ENCODE peak calls at places on chromosome 15, in six cellular contexts. One of them, this sample, is unnamed.

GRCh38 chr15:100905855-100906254 is 13.3 kb upstream of the LRRK1 start:
- DNase-seq in HepG2: no peak
- DNase-seq in SK-N-SH: no peak
- DNase-seq in K562: no peak
- DNase-seq in HCT116: no peak
- DNase-seq in H1: no peak
- DNase-seq in this sample: peak

GRCh38 chr15:64216722-64217428 is 54.1 kb upstream of the PPIB start:
- DNase-seq in HepG2: peak
- DNase-seq in H1: no peak
- DNase-seq in SK-N-SH: peak
- DNase-seq in K562: peak
- DNase-seq in HCT116: no peak
- DNase-seq in this sample: no peak

GRCh38 chr15:95170587-95171380 is 939.4 kb downstream of the MCTP2 start:
- DNase-seq in SK-N-SH: no peak
- DNase-seq in HepG2: no peak
- DNase-seq in H1: no peak
- DNase-seq in HCT116: no peak
- DNase-seq in K562: peak
- DNase-seq in this sample: no peak

GRCh38 chr15:71780349-71780976 is 29.9 kb upstream of the NR2E3 start:
- DNase-seq in K562: peak
- DNase-seq in HepG2: peak
- DNase-seq in SK-N-SH: peak
- DNase-seq in HCT116: no peak
- DNase-seq in H1: no peak
- DNase-seq in this sample: peak

GRCh38 chr15:51103330-51103729 is 8.6 kb upstream of the TNFAIP8L3 start:
- DNase-seq in SK-N-SH: no peak
- DNase-seq in H1: no peak
- DNase-seq in HepG2: no peak
- DNase-seq in K562: no peak
- DNase-seq in HCT116: no peak
- DNase-seq in this sample: no peak

GRCh38 chr15:79168922-79169322 is 78.3 kb upstream of the RASGRF1 start:
- DNase-seq in K562: peak
- DNase-seq in H1: peak
- DNase-seq in SK-N-SH: no peak
- DNase-seq in HCT116: peak
- DNase-seq in HepG2: peak
- DNase-seq in this sample: peak

GRCh38 chr15:67066041-67067021 is 929 bp downstream of the SMAD3 start:
- DNase-seq in HCT116: no peak
- DNase-seq in H1: no peak
- DNase-seq in K562: peak
- DNase-seq in HepG2: no peak
- DNase-seq in SK-N-SH: peak
- DNase-seq in this sample: peak

GRCh38 chr15:32716960-32717289 is 879 bp upstream of the GREM1 start:
- DNase-seq in SK-N-SH: no peak
- DNase-seq in HepG2: no peak
- DNase-seq in K562: no peak
- DNase-seq in HCT116: no peak
- DNase-seq in H1: no peak
- DNase-seq in this sample: no peak

GRCh38 chr15:84947947-84948830 is 33.5 kb upstream of the PDE8A start:
- DNase-seq in H1: no peak
- DNase-seq in HCT116: no peak
- DNase-seq in HepG2: no peak
- DNase-seq in K562: peak
- DNase-seq in SK-N-SH: no peak
- DNase-seq in this sample: no peak

GRCh38 chr15:92869263-92869940 is 30.7 kb upstream of the CHD2 start:
- DNase-seq in H1: no peak
- DNase-seq in K562: no peak
- DNase-seq in HCT116: no peak
- DNase-seq in SK-N-SH: no peak
- DNase-seq in HepG2: peak
- DNase-seq in this sample: peak

GRCh38 chr15:48507416-48508065 is 138.0 kb downstream of the FBN1 start:
- DNase-seq in SK-N-SH: peak
- DNase-seq in K562: peak
- DNase-seq in H1: no peak
- DNase-seq in HCT116: peak
- DNase-seq in HepG2: peak
- DNase-seq in this sample: peak

GRCh38 chr15:66472176-66472999 is 25.2 kb downstream of the SNAPC5 start:
- DNase-seq in H1: no peak
- DNase-seq in SK-N-SH: no peak
- DNase-seq in K562: no peak
- DNase-seq in HepG2: peak
- DNase-seq in HCT116: no peak
- DNase-seq in this sample: no peak

GRCh38 chr15:96502196-96502595 is 171.7 kb downstream of the NR2F2 start:
- DNase-seq in HCT116: no peak
- DNase-seq in K562: no peak
- DNase-seq in SK-N-SH: no peak
- DNase-seq in H1: no peak
- DNase-seq in HepG2: no peak
- DNase-seq in this sample: no peak

GRCh38 chr15:101773496-101774100 is 29.7 kb upstream of the OR4F6 start:
- DNase-seq in H1: peak
- DNase-seq in K562: peak
- DNase-seq in SK-N-SH: no peak
- DNase-seq in HCT116: peak
- DNase-seq in HepG2: peak
- DNase-seq in this sample: peak

GRCh38 chr15:38843736-38844590 is 279.3 kb upstream of the RASGRP1 start:
- DNase-seq in K562: no peak
- DNase-seq in H1: no peak
- DNase-seq in SK-N-SH: no peak
- DNase-seq in HepG2: no peak
- DNase-seq in HCT116: no peak
- DNase-seq in this sample: no peak

GRCh38 chr15:44883219-44883900 is 73.1 kb upstream of the TERB2 start:
- DNase-seq in SK-N-SH: no peak
- DNase-seq in K562: no peak
- DNase-seq in H1: no peak
- DNase-seq in HepG2: no peak
- DNase-seq in HCT116: no peak
- DNase-seq in this sample: no peak

GRCh38 chr15:39427705-39428104 is 153.2 kb upstream of the THBS1 start:
- DNase-seq in SK-N-SH: peak
- DNase-seq in HepG2: peak
- DNase-seq in H1: no peak
- DNase-seq in HCT116: no peak
- DNase-seq in K562: peak
- DNase-seq in this sample: no peak

GRCh38 chr15:81256916-81257315 is 60.2 kb downstream of the IL16 start:
- DNase-seq in SK-N-SH: peak
- DNase-seq in H1: no peak
- DNase-seq in HCT116: peak
- DNase-seq in HepG2: no peak
- DNase-seq in K562: peak
- DNase-seq in this sample: peak

GRCh38 chr15:57527382-57528091 is 64.2 kb upstream of the MYZAP start:
- DNase-seq in H1: peak
- DNase-seq in HCT116: peak
- DNase-seq in HepG2: peak
- DNase-seq in K562: peak
- DNase-seq in SK-N-SH: peak
- DNase-seq in this sample: peak

GRCh38 chr15:60553163-60553562 is 74.2 kb upstream of the ICE2 start:
- DNase-seq in H1: no peak
- DNase-seq in K562: no peak
- DNase-seq in HCT116: no peak
- DNase-seq in SK-N-SH: no peak
- DNase-seq in HepG2: no peak
- DNase-seq in this sample: no peak

GRCh38 chr15:77557178-77557960 is 75.3 kb downstream of the LINGO1 start:
- DNase-seq in H1: no peak
- DNase-seq in SK-N-SH: no peak
- DNase-seq in HCT116: no peak
- DNase-seq in K562: peak
- DNase-seq in HepG2: no peak
- DNase-seq in this sample: no peak

GRCh38 chr15:61798631-61799030 is 261.6 kb downstream of the VPS13C start:
- DNase-seq in H1: no peak
- DNase-seq in K562: no peak
- DNase-seq in HCT116: no peak
- DNase-seq in HepG2: no peak
- DNase-seq in SK-N-SH: no peak
- DNase-seq in this sample: no peak

GRCh38 chr15:85642693-85643058 is 152.0 kb downstream of the KLHL25 start:
- DNase-seq in HCT116: no peak
- DNase-seq in K562: no peak
- DNase-seq in SK-N-SH: no peak
- DNase-seq in HepG2: no peak
- DNase-seq in H1: no peak
- DNase-seq in this sample: no peak

GRCh38 chr15:79294075-79294474 is 11.6 kb downstream of the ANKRD34C start:
- DNase-seq in HCT116: no peak
- DNase-seq in K562: no peak
- DNase-seq in SK-N-SH: no peak
- DNase-seq in HepG2: no peak
- DNase-seq in H1: no peak
- DNase-seq in this sample: no peak

GRCh38 chr15:58017869-58018268 is 47.6 kb downstream of the ALDH1A2 start:
- DNase-seq in SK-N-SH: no peak
- DNase-seq in HCT116: no peak
- DNase-seq in H1: no peak
- DNase-seq in K562: no peak
- DNase-seq in HepG2: no peak
- DNase-seq in this sample: no peak

GRCh38 chr15:76196949-76197315 is 114.3 kb downstream of the ETFA start:
- DNase-seq in HCT116: no peak
- DNase-seq in SK-N-SH: peak
- DNase-seq in HepG2: no peak
- DNase-seq in H1: no peak
- DNase-seq in K562: no peak
- DNase-seq in this sample: no peak

GRCh38 chr15:76199106-76200082 is 111.9 kb downstream of the ETFA start:
- DNase-seq in HepG2: no peak
- DNase-seq in K562: peak
- DNase-seq in H1: no peak
- DNase-seq in SK-N-SH: no peak
- DNase-seq in HCT116: peak
- DNase-seq in this sample: no peak

GRCh38 chr15:76198456-76199105 is 112.7 kb downstream of the ETFA start:
- DNase-seq in HCT116: no peak
- DNase-seq in K562: no peak
- DNase-seq in H1: no peak
- DNase-seq in SK-N-SH: no peak
- DNase-seq in HepG2: no peak
- DNase-seq in this sample: no peak

GRCh38 chr15:76196286-76196948 is 114.9 kb downstream of the ETFA start:
- DNase-seq in K562: peak
- DNase-seq in HCT116: peak
- DNase-seq in SK-N-SH: peak
- DNase-seq in H1: no peak
- DNase-seq in HepG2: peak
- DNase-seq in this sample: peak

DNA sequence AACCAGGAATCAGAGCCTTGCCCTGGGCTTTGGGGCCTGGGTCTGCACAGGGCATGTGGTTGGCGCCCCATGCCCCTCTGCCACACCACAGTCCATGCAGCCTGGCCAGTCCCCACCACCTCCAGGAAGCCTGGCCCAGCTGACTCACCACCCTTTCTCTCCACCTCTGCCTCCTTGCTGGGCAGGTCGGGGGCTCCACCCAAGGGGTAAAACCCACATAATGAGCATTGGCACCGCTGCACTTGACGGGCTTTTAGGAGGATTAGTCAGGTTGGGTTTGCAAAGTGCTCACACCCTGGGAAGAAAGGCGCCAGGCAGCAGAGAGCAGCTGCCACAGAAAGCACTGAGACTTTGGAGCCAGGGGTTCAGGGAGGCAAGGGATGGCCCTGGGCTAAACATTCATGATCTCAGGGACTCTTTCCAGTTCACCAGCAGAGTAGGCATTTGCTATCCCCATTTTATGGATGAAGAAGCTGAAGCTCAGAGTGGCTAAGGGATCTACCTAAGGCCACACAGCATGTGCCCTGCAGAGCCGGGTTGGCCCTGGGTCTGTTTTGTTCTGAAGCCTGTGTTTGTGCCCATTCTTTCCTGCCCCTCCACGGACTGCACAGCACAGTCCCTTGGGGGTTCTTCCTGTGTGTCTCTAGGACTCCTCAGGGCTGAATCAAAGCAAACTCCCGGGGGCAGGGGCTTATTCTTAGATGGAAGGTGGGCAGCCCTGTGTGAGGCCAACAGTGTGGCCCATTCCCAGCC is 113.4 kb downstream of the ETFA start:
- DNase-seq in HepG2: no peak
- DNase-seq in H1: no peak
- DNase-seq in K562: no peak
- DNase-seq in HCT116: peak
- DNase-seq in SK-N-SH: no peak
- DNase-seq in this sample: no peak
- TF ChIP-seq JUND in HepG2: no peak
- TF ChIP-seq JUND in H1: no peak
- TF ChIP-seq JUND in K562: no peak
- TF ChIP-seq JUND in HCT116: no peak
- TF ChIP-seq JUND in SK-N-SH: no peak
- TF ChIP-seq JUND in this sample: no peak

DNA sequence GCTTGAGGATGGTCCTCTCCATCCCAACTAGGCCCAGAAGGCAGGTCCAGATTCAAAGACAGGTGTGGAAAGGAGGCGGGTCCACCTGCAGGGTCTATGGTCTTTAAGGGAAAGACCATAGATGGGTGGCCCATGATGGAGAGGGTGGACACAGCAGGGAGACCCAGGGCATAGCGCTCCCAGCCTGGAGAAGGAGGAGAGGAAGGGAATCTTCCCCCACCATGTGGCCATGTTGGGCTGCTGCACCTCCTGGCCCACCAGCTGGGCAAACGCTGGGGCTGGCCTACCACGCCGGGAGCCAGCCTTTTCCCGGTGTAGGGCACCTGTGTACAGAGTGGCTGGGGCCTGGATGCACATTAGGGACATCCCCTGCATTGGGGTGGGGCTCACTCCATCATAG is 265.2 kb upstream of the TLE3 start:
- DNase-seq in SK-N-SH: peak
- DNase-seq in HepG2: peak
- DNase-seq in K562: peak
- DNase-seq in H1: no peak
- DNase-seq in HCT116: peak
- DNase-seq in this sample: no peak
- TF ChIP-seq JUND in SK-N-SH: no peak
- TF ChIP-seq JUND in HepG2: no peak
- TF ChIP-seq JUND in K562: no peak
- TF ChIP-seq JUND in H1: no peak
- TF ChIP-seq JUND in HCT116: no peak
- TF ChIP-seq JUND in this sample: no peak

GRCh38 chr15:62928996-62929350 is 113.6 kb upstream of the TPM1 start:
- DNase-seq in SK-N-SH: no peak
- DNase-seq in HCT116: peak
- DNase-seq in HepG2: peak
- DNase-seq in K562: no peak
- DNase-seq in H1: no peak
- DNase-seq in this sample: no peak
- TF ChIP-seq JUND in SK-N-SH: peak
- TF ChIP-seq JUND in HCT116: peak
- TF ChIP-seq JUND in HepG2: no peak
- TF ChIP-seq JUND in K562: no peak
- TF ChIP-seq JUND in H1: no peak
- TF ChIP-seq JUND in this sample: no peak

GRCh38 chr15:52651114-52651513 is 28.1 kb downstream of the ATOSA start:
- DNase-seq in K562: no peak
- DNase-seq in HCT116: no peak
- DNase-seq in H1: no peak
- DNase-seq in HepG2: no peak
- DNase-seq in SK-N-SH: no peak
- DNase-seq in this sample: no peak
- TF ChIP-seq JUND in K562: no peak
- TF ChIP-seq JUND in HCT116: no peak
- TF ChIP-seq JUND in H1: no peak
- TF ChIP-seq JUND in HepG2: no peak
- TF ChIP-seq JUND in SK-N-SH: no peak
- TF ChIP-seq JUND in this sample: no peak

This sample was measured in T47D.